ENCODE peak calls at places on chromosomes 2 and 18, in eight cellular contexts. C, K, D, L, T, V, R and P are unnamed samples.

GRCh38 chr2:150023044-150023443 is 435.5 kb upstream of the MMADHC start:
- DNase-seq in C (no peak), K (peak; percentile 39), D (no peak), L (no peak), T (no peak), V (no peak), R (no peak), P (no peak)

GRCh38 chr2:120342451-120342850 is 3.5 kb upstream of the INHBB start:
- DNase-seq in C (no peak), K (no peak), D (no peak), L (no peak), T (no peak), V (no peak), R (no peak), P (no peak)

GRCh38 chr2:54599914-54600313 is 123.5 kb upstream of the EML6 start:
- DNase-seq in C (no peak), K (no peak), D (no peak), L (peak; percentile 73), T (no peak), V (no peak), R (no peak), P (no peak)

GRCh38 chr2:236026839-236027238 is 141.3 kb downstream of the GBX2 start:
- DNase-seq in C (no peak), K (no peak), D (no peak), L (no peak), T (no peak), V (no peak), R (no peak), P (no peak)

GRCh38 chr2:41870948-41871522 is 176.8 kb upstream of the PKDCC start:
- DNase-seq in C (no peak), K (peak; percentile 51), D (no peak), L (no peak), T (peak; percentile 64), V (no peak), R (peak; percentile 20), P (no peak)

GRCh38 chr2:41441958-41442357 is 605.9 kb upstream of the PKDCC start:
- DNase-seq in C (no peak), K (no peak), D (no peak), L (no peak), T (no peak), V (no peak), R (no peak), P (no peak)

GRCh38 chr2:142142595-142142994 is 11.8 kb upstream of the LRP1B start:
- DNase-seq in C (no peak), K (peak; percentile 40), D (no peak), L (no peak), T (no peak), V (no peak), R (no peak), P (no peak)

GRCh38 chr18:47997338-47997780 is 66.9 kb upstream of the SMAD2 start:
- DNase-seq in C (no peak), K (peak; percentile 9), D (no peak), L (no peak), T (peak; percentile 68), V (no peak), R (no peak), P (peak; percentile 17)

GRCh38 chr2:41847744-41848441 is 199.9 kb upstream of the PKDCC start:
- DNase-seq in C (no peak), K (peak; percentile 95), D (no peak), L (no peak), T (no peak), V (no peak), R (no peak), P (no peak)

GRCh38 chr2:1727101-1727771 is 17.1 kb downstream of the PXDN start:
- DNase-seq in C (no peak), K (peak; percentile 91), D (no peak), L (no peak), T (peak; percentile 7), V (peak; percentile 62), R (no peak), P (no peak)

GRCh38 chr2:2826621-2827020 is 495.5 kb upstream of the MYT1L start:
- DNase-seq in C (no peak), K (no peak), D (no peak), L (no peak), T (no peak), V (no peak), R (no peak), P (no peak)

GRCh38 chr2:45826889-45827635 is 175.6 kb downstream of the PRKCE start:
- DNase-seq in C (no peak), K (peak; percentile 78), D (no peak), L (no peak), T (no peak), V (peak; percentile 57), R (no peak), P (no peak)

GRCh38 chr2:166643980-166644379 is 149.9 kb upstream of the SCN7A start:
- DNase-seq in C (no peak), K (no peak), D (no peak), L (no peak), T (no peak), V (no peak), R (no peak), P (no peak)

GRCh38 chr18:57150828-57151227 is 3.9 kb downstream of the BOD1L2 start:
- DNase-seq in C (no peak), K (no peak), D (peak; percentile 26), L (no peak), T (peak; percentile 72), V (no peak), R (no peak), P (no peak)

GRCh38 chr2:10742666-10743065 is 21.2 kb downstream of the ATP6V1C2 start:
- DNase-seq in C (no peak), K (no peak), D (no peak), L (no peak), T (no peak), V (no peak), R (no peak), P (no peak)

GRCh38 chr2:84711651-84712050 is 169.2 kb downstream of the TRABD2A start:
- DNase-seq in C (no peak), K (no peak), D (no peak), L (no peak), T (no peak), V (no peak), R (no peak), P (no peak)

GRCh38 chr2:55511508-55512124 is 7.9 kb upstream of the CFAP36 start:
- DNase-seq in C (no peak), K (peak; percentile 54), D (no peak), L (no peak), T (peak; percentile 41), V (peak; percentile 53), R (peak; percentile 23), P (peak; percentile 16)

GRCh38 chr18:44066541-44066940 is 614.1 kb upstream of the SETBP1 start:
- DNase-seq in C (no peak), K (no peak), D (no peak), L (no peak), T (no peak), V (no peak), R (no peak), P (no peak)

GRCh38 chr2:119548516-119549120 is 4.4 kb downstream of the CFAP221 start:
- DNase-seq in C (no peak), K (no peak), D (no peak), L (no peak), T (no peak), V (no peak), R (no peak), P (no peak)

GRCh38 chr2:152466925-152467676 is 132.1 kb downstream of the FMNL2 start:
- DNase-seq in C (no peak), K (peak; percentile 80), D (no peak), L (no peak), T (no peak), V (no peak), R (no peak), P (no peak)

GRCh38 chr2:172438064-172438421 is 10.7 kb downstream of the ITGA6 start:
- DNase-seq in C (no peak), K (peak; percentile 33), D (no peak), L (no peak), T (no peak), V (no peak), R (no peak), P (no peak)

GRCh38 chr18:58716046-58716766 is 44.9 kb downstream of the MALT1 start:
- DNase-seq in C (no peak), K (peak; percentile 34), D (no peak), L (no peak), T (no peak), V (no peak), R (no peak), P (no peak)

GRCh38 chr2:171706152-171706803 is 19.0 kb downstream of the DYNC1I2 start:
- DNase-seq in C (no peak), K (peak; percentile 31), D (no peak), L (no peak), T (no peak), V (peak; percentile 24), R (no peak), P (no peak)

GRCh38 chr2:231613054-231613654 is 20.5 kb downstream of the TEX44 start:
- DNase-seq in C (no peak), K (peak; percentile 27), D (no peak), L (no peak), T (no peak), V (no peak), R (no peak), P (no peak)

GRCh38 chr2:209942936-209943605 is 59.4 kb upstream of the RPE start:
- DNase-seq in C (no peak), K (no peak), D (no peak), L (no peak), T (no peak), V (peak; percentile 12), R (no peak), P (no peak)

GRCh38 chr2:226411727-226412360 is 387.8 kb downstream of the IRS1 start:
- DNase-seq in C (no peak), K (peak; percentile 60), D (no peak), L (peak; percentile 71), T (no peak), V (peak; percentile 70), R (no peak), P (no peak)